ENCODE peak calls at places on chromosomes 6 and 20, in five cellular contexts. M is SW480; V is omental fat pad; J is HCEC 1CT; D is activated CD8-positive, alpha-beta memory T cell treated with anti-CD3 and anti-CD28 coated beads for 48 hours. C is an unnamed sample.

GRCh38 chr6:139371421-139372253 is 2.8 kb downstream of the CITED2 start:
- DNase-seq in M (no peak), V (no peak), J (peak), D (no peak), C (no peak)

GRCh38 chr6:73923899-73924485 is 228.0 kb downstream of the CD109 start:
- DNase-seq in M (no peak), V (no peak), J (no peak), D (no peak), C (no peak)

GRCh38 chr6:28648035-28648877 is 122.6 kb downstream of the GPX5 start:
- DNase-seq in M (peak), V (no peak), J (peak), D (peak), C (no peak)

GRCh38 chr20:36836591-36837329 is 39.2 kb upstream of the TLDC2 start:
- DNase-seq in M (peak), V (no peak), J (peak), D (peak), C (no peak)

GRCh38 chr6:41462980-41463930 is 82.9 kb upstream of the FOXP4 start:
- DNase-seq in M (peak), V (peak), J (peak), D (no peak), C (peak)

GRCh38 chr6:169779896-169780295 is 28.5 kb downstream of the ERMARD start:
- DNase-seq in M (no peak), V (no peak), J (no peak), D (no peak), C (no peak)

GRCh38 chr6:106546322-106547052 is 82.8 kb downstream of the RTN4IP1 start:
- DNase-seq in M (peak), V (no peak), J (peak), D (no peak), C (peak)

GRCh38 chr6:110813813-110814487 is 1.3 kb downstream of the CDK19 start:
- DNase-seq in M (peak), V (no peak), J (no peak), D (peak), C (no peak)

GRCh38 chr6:86723729-86724128 is 213.6 kb upstream of the HTR1E start:
- DNase-seq in M (no peak), V (no peak), J (no peak), D (no peak), C (no peak)

C was measured in thoracic aorta.